ENCODE peak calls at places on chromosomes 7 and 10, in nine cellular contexts. N is CD8-positive, alpha-beta memory T cell; I is ovary; O is choroid plexus epithelial cell; W is dermis microvascular lymphatic vessel endothelial cell; Q is activated T-cell treated with anti-CD3 and anti-CD28 coated beads for 1 hour; A is NCI-H1105; K is MV-4-11; R is breast epithelium. E is an unnamed sample.

GRCh38 chr10:120460776-120461175 is 3.7 kb downstream of the PLPP4 start:
- DNase-seq in N (no peak), I (no peak), O (peak), W (no peak), Q (no peak), A (no peak), K (no peak), R (no peak), E (no peak)

GRCh38 chr7:22561895-22562593 is 62.1 kb upstream of the STEAP1B start:
- DNase-seq in N (no peak), I (no peak), O (no peak), W (no peak), Q (no peak), A (no peak), K (no peak), R (no peak), E (no peak)

GRCh38 chr7:150566572-150566971 is 618 bp upstream of the GIMAP4 start:
- DNase-seq in N (no peak), I (no peak), O (no peak), W (no peak), Q (no peak), A (no peak), K (no peak), R (no peak), E (no peak)

GRCh38 chr7:147578196-147578595 is 1012.4 kb upstream of the C7orf33 start:
- DNase-seq in N (no peak), I (no peak), O (no peak), W (no peak), Q (no peak), A (no peak), K (no peak), R (no peak), E (no peak)

GRCh38 chr10:129655007-129655678 is 188.1 kb downstream of the MGMT start:
- DNase-seq in N (no peak), I (no peak), O (no peak), W (no peak), Q (no peak), A (no peak), K (no peak), R (no peak), E (no peak)

GRCh38 chr10:24730811-24731210 is 7.1 kb upstream of the ARHGAP21 start:
- DNase-seq in N (no peak), I (no peak), O (no peak), W (no peak), Q (no peak), A (no peak), K (no peak), R (no peak), E (no peak)

GRCh38 chr7:47389171-47389922 is 192.6 kb downstream of the TNS3 start:
- DNase-seq in N (no peak), I (peak), O (no peak), W (no peak), Q (no peak), A (no peak), K (no peak), R (no peak), E (no peak)

GRCh38 chr10:118958984-118959916 is 70.3 kb upstream of the NANOS1 start:
- DNase-seq in N (no peak), I (no peak), O (peak), W (no peak), Q (no peak), A (no peak), K (peak), R (peak), E (peak)

GRCh38 chr10:317219-317868 is 182.1 kb downstream of the ZMYND11 start:
- DNase-seq in N (peak), I (no peak), O (peak), W (no peak), Q (no peak), A (no peak), K (no peak), R (no peak), E (no peak)

GRCh38 chr10:25522946-25523608 is 348.3 kb downstream of the GPR158 start:
- DNase-seq in N (no peak), I (no peak), O (peak), W (no peak), Q (no peak), A (no peak), K (no peak), R (no peak), E (no peak)

GRCh38 chr10:58546722-58547121 is 34.0 kb downstream of the BICC1 start:
- DNase-seq in N (no peak), I (no peak), O (peak), W (no peak), Q (no peak), A (no peak), K (no peak), R (no peak), E (no peak)

GRCh38 chr10:6786579-6787031 is 206.5 kb upstream of the PRKCQ start:
- DNase-seq in N (no peak), I (no peak), O (peak), W (no peak), Q (no peak), A (no peak), K (no peak), R (peak), E (no peak)

GRCh38 chr7:131638641-131639430 is 82.4 kb upstream of the PODXL start:
- DNase-seq in N (no peak), I (no peak), O (no peak), W (no peak), Q (no peak), A (no peak), K (no peak), R (no peak), E (no peak)

GRCh38 chr7:94231333-94231732 is 163.4 kb upstream of the COL1A2 start:
- DNase-seq in N (no peak), I (no peak), O (no peak), W (no peak), Q (no peak), A (no peak), K (no peak), R (no peak), E (no peak)

GRCh38 chr7:36777855-36778254 is 53.6 kb upstream of the AOAH start:
- DNase-seq in N (no peak), I (no peak), O (no peak), W (no peak), Q (no peak), A (no peak), K (peak), R (no peak), E (no peak)

GRCh38 chr10:122282253-122282671 is 11.2 kb downstream of the BTBD16 start:
- DNase-seq in N (no peak), I (no peak), O (no peak), W (no peak), Q (no peak), A (no peak), K (peak), R (no peak), E (peak)

GRCh38 chr10:89476676-89477075 is 58.7 kb downstream of the SLC16A12 start:
- DNase-seq in N (no peak), I (no peak), O (peak), W (no peak), Q (no peak), A (no peak), K (no peak), R (peak), E (no peak)

GRCh38 chr10:62554632-62555199 is 180.5 kb downstream of the ZNF365 start:
- DNase-seq in N (peak), I (no peak), O (peak), W (peak), Q (no peak), A (peak), K (peak), R (no peak), E (no peak)

GRCh38 chr7:55488221-55488620 is 84.1 kb downstream of the VOPP1 start:
- DNase-seq in N (no peak), I (no peak), O (peak), W (no peak), Q (no peak), A (no peak), K (no peak), R (no peak), E (no peak)

GRCh38 chr7:23350466-23350865 is 51.3 kb downstream of the MALSU1 start:
- DNase-seq in N (no peak), I (no peak), O (no peak), W (no peak), Q (no peak), A (no peak), K (no peak), R (no peak), E (no peak)

GRCh38 chr7:86792260-86792659 is 148.6 kb downstream of the GRM3 start:
- DNase-seq in N (no peak), I (no peak), O (no peak), W (no peak), Q (no peak), A (no peak), K (no peak), R (no peak), E (no peak)

GRCh38 chr10:71840177-71840711 is 10.8 kb downstream of the PSAP start:
- DNase-seq in N (no peak), I (peak), O (peak), W (no peak), Q (no peak), A (peak), K (no peak), R (no peak), E (no peak)

GRCh38 chr10:42754155-42755027 is 28.2 kb upstream of the BMS1 start:
- DNase-seq in N (peak), I (no peak), O (peak), W (no peak), Q (peak), A (no peak), K (no peak), R (no peak), E (no peak)

GRCh38 chr7:11237742-11238141 is 264.1 kb downstream of the PHF14 start:
- DNase-seq in N (no peak), I (no peak), O (no peak), W (no peak), Q (no peak), A (no peak), K (no peak), R (no peak), E (no peak)

GRCh38 chr10:22539579-22540160 is 174.7 kb downstream of the PIP4K2A start:
- DNase-seq in N (no peak), I (no peak), O (no peak), W (no peak), Q (no peak), A (no peak), K (no peak), R (no peak), E (no peak)

GRCh38 chr10:131452926-131453771 is 141.6 kb upstream of the TCERG1L start:
- DNase-seq in N (no peak), I (peak), O (no peak), W (no peak), Q (no peak), A (no peak), K (no peak), R (no peak), E (no peak)

GRCh38 chr10:111481271-111482073 is 404.6 kb downstream of the ADRA2A start:
- DNase-seq in N (no peak), I (no peak), O (no peak), W (no peak), Q (no peak), A (no peak), K (peak), R (no peak), E (no peak)

GRCh38 chr7:137209151-137209822 is 134.2 kb downstream of the PTN start:
- DNase-seq in N (no peak), I (no peak), O (no peak), W (no peak), Q (no peak), A (no peak), K (no peak), R (no peak), E (no peak)

GRCh38 chr10:78948616-78949015 is 120.2 kb upstream of the ZMIZ1 start:
- DNase-seq in N (no peak), I (no peak), O (no peak), W (no peak), Q (no peak), A (no peak), K (no peak), R (no peak), E (no peak)

GRCh38 chr10:51326174-51326573 is 251.9 kb downstream of the PRKG1 start:
- DNase-seq in N (no peak), I (no peak), O (no peak), W (no peak), Q (no peak), A (no peak), K (no peak), R (no peak), E (no peak)

GRCh38 chr10:7171825-7172224 is 239.0 kb downstream of the SFMBT2 start:
- DNase-seq in N (no peak), I (no peak), O (no peak), W (no peak), Q (no peak), A (no peak), K (no peak), R (no peak), E (no peak)

GRCh38 chr7:54906963-54907362 is 111.9 kb upstream of the EGFR start:
- DNase-seq in N (no peak), I (no peak), O (peak), W (no peak), Q (no peak), A (no peak), K (peak), R (no peak), E (no peak)

GRCh38 chr7:132130497-132130896 is 445.8 kb downstream of the PLXNA4 start:
- DNase-seq in N (no peak), I (no peak), O (no peak), W (no peak), Q (no peak), A (no peak), K (no peak), R (no peak), E (no peak)

GRCh38 chr7:143229054-143229790 is 7.4 kb downstream of the TAS2R40 start:
- DNase-seq in N (no peak), I (no peak), O (no peak), W (no peak), Q (no peak), A (no peak), K (no peak), R (no peak), E (no peak)

GRCh38 chr10:31477584-31477983 is 158.6 kb downstream of the ZEB1 start:
- DNase-seq in N (no peak), I (no peak), O (peak), W (peak), Q (no peak), A (no peak), K (no peak), R (no peak), E (no peak)

GRCh38 chr10:11822809-11823121 is 391 bp upstream of the PROSER2 start:
- DNase-seq in N (no peak), I (no peak), O (no peak), W (no peak), Q (no peak), A (no peak), K (no peak), R (no peak), E (no peak)

GRCh38 chr7:40780431-40780830 is 645.6 kb downstream of the SUGCT start:
- DNase-seq in N (no peak), I (no peak), O (no peak), W (no peak), Q (no peak), A (no peak), K (no peak), R (no peak), E (no peak)

GRCh38 chr7:32161708-32162107 is 91.5 kb upstream of the PDE1C start:
- DNase-seq in N (no peak), I (no peak), O (peak), W (no peak), Q (no peak), A (no peak), K (no peak), R (no peak), E (no peak)

E was measured in ascending aorta.